ENCODE peak calls at places on chromosome 2, in six cellular contexts. R is right lobe of liver, X is A549, N is transverse colon, B is tibial nerve, S is NB4. D is an unnamed sample.

GRCh38 chr2:163692611-163693482 is 43.0 kb downstream of the FIGN start:
- DNase-seq in R (no peak), X (no peak), N (no peak), B (no peak), S (no peak), D (no peak)

GRCh38 chr2:8857709-8858108 is 20.3 kb upstream of the KIDINS220 start:
- DNase-seq in R (no peak), X (no peak), N (no peak), B (no peak), S (no peak), D (no peak)

GRCh38 chr2:150234787-150235512 is 252.5 kb downstream of the RND3 start:
- DNase-seq in R (no peak), X (no peak), N (peak), B (no peak), S (no peak), D (no peak)

GRCh38 chr2:10861765-10862164 is 49.2 kb upstream of the PDIA6 start:
- DNase-seq in R (no peak), X (no peak), N (no peak), B (no peak), S (no peak), D (no peak)

GRCh38 chr2:208350610-208351009 is 56.0 kb upstream of the PTH2R start:
- DNase-seq in R (no peak), X (no peak), N (no peak), B (no peak), S (no peak), D (no peak)

GRCh38 chr2:95057535-95058453 is 32.3 kb downstream of the MAL start:
- DNase-seq in R (no peak), X (no peak), N (no peak), B (no peak), S (no peak), D (peak)

GRCh38 chr2:14975401-14975800 is 342.9 kb downstream of the LRATD1 start:
- DNase-seq in R (no peak), X (no peak), N (no peak), B (no peak), S (no peak), D (no peak)

GRCh38 chr2:4047961-4048891 is 344.9 kb downstream of the DCDC2C start:
- DNase-seq in R (no peak), X (no peak), N (no peak), B (no peak), S (no peak), D (no peak)

GRCh38 chr2:127584516-127585033 is 49.1 kb downstream of the MYO7B start:
- DNase-seq in R (no peak), X (no peak), N (no peak), B (no peak), S (no peak), D (no peak)

GRCh38 chr2:149903626-149904025 is 316.1 kb upstream of the MMADHC start:
- DNase-seq in R (no peak), X (no peak), N (no peak), B (no peak), S (no peak), D (no peak)

GRCh38 chr2:203584784-203585183 is 49.7 kb upstream of the RAPH1 start:
- DNase-seq in R (no peak), X (no peak), N (no peak), B (no peak), S (no peak), D (no peak)

GRCh38 chr2:72944804-72945449 is 27.6 kb downstream of the EMX1 start:
- DNase-seq in R (no peak), X (no peak), N (no peak), B (no peak), S (no peak), D (no peak)

GRCh38 chr2:9793156-9793917 is 49.9 kb upstream of the TAF1B start:
- DNase-seq in R (no peak), X (no peak), N (no peak), B (no peak), S (no peak), D (no peak)

GRCh38 chr2:43196773-43197567 is 29.4 kb downstream of the ZFP36L2 start:
- DNase-seq in R (no peak), X (no peak), N (no peak), B (no peak), S (peak), D (no peak)

GRCh38 chr2:201860541-201861154 is 54.3 kb downstream of the CDK15 start:
- DNase-seq in R (no peak), X (peak), N (peak), B (no peak), S (peak), D (no peak)

GRCh38 chr2:74188018-74188601 is 9.4 kb upstream of the MOB1A start:
- DNase-seq in R (no peak), X (no peak), N (no peak), B (no peak), S (no peak), D (peak)

GRCh38 chr2:10028988-10029874 is 14.1 kb upstream of the KLF11 start:
- DNase-seq in R (peak), X (no peak), N (peak), B (no peak), S (peak), D (peak)

GRCh38 chr2:118836411-118836930 is 11.0 kb downstream of the EN1 start:
- DNase-seq in R (no peak), X (no peak), N (no peak), B (no peak), S (no peak), D (peak)

GRCh38 chr2:137173514-137173913 is 408.2 kb downstream of the THSD7B start:
- DNase-seq in R (no peak), X (no peak), N (no peak), B (no peak), S (peak), D (no peak)

GRCh38 chr2:170340693-170341068 is 162.7 kb downstream of the MYO3B start:
- DNase-seq in R (no peak), X (no peak), N (no peak), B (no peak), S (no peak), D (no peak)

GRCh38 chr2:11395971-11396689 is 51.7 kb upstream of the ROCK2 start:
- DNase-seq in R (no peak), X (no peak), N (no peak), B (no peak), S (no peak), D (no peak)

GRCh38 chr2:2057125-2057721 is 273.9 kb downstream of the MYT1L start:
- DNase-seq in R (peak), X (no peak), N (peak), B (peak), S (peak), D (peak)

GRCh38 chr2:190859347-190860297 is 21.0 kb upstream of the GLS start:
- DNase-seq in R (no peak), X (no peak), N (no peak), B (no peak), S (no peak), D (no peak)

GRCh38 chr2:1967242-1968210 is 223.2 kb upstream of the PXDN start:
- DNase-seq in R (no peak), X (no peak), N (no peak), B (no peak), S (no peak), D (no peak)

GRCh38 chr2:204860249-204860648 is 315.0 kb downstream of the PARD3B start:
- DNase-seq in R (no peak), X (no peak), N (no peak), B (no peak), S (no peak), D (peak)

GRCh38 chr2:155215037-155215707 is 516.7 kb downstream of the KCNJ3 start:
- DNase-seq in R (no peak), X (no peak), N (no peak), B (no peak), S (no peak), D (no peak)

GRCh38 chr2:155205201-155205600 is 506.7 kb downstream of the KCNJ3 start:
- DNase-seq in R (no peak), X (no peak), N (no peak), B (no peak), S (no peak), D (no peak)

GRCh38 chr2:155209696-155210449 is 511.4 kb downstream of the KCNJ3 start:
- DNase-seq in R (no peak), X (no peak), N (no peak), B (no peak), S (no peak), D (no peak)
- TF ChIP-seq CTCF in R (no peak), X (no peak), N (no peak), B (no peak), S (no peak), D (no peak)

GRCh38 chr2:160278889-160279196 is 78.8 kb upstream of the ITGB6 start:
- DNase-seq in R (no peak), X (no peak), N (no peak), B (no peak), S (no peak), D (no peak)
- TF ChIP-seq POLR2A in R (no peak), X (no peak), N (no peak), B (no peak), S (no peak), D (no peak)

DNA sequence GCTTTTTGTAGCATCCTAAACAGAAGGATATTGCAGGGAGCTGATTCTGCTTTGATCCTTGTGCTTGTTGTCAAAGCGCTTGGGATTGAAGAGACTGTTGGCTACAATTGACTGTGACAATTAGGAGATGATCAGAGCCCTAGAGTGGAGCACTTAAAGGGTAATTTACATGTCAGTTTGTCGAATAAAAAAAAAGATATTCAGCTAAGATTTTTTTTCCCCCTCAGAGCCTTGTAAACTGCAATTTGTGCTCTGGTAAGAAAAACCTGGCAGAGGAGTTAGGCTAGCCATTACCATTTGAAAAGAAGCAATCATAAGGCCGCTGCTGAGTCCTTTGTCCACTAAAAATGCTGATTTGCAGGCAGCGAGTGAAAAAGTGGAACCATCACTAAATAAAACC is 47.8 kb upstream of the ZEB2 start:
- DNase-seq in R (no peak), X (no peak), N (no peak), B (no peak), S (no peak), D (no peak)
- H3K4me3 ChIP-seq in R (no peak), X (no peak), N (no peak), B (no peak), S (no peak), D (no peak)

DNA sequence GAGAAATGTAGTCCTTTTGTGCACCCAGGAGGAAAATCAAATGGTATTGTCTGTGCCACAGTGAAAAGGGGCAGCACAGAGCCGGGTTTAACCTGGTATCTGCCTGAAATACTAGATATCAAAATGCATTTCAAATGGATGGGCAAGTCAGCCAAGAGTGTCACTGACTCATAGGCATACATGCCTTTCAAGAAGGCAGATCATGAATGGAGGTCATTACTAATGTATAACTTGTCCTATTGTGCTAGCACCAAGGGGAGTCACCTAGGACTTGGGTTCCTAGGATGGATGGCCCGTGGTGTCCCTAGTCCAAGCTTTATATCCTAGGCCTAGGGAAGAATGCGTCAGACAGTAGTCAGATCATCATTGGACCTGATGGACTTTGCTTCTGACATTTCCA is 49.9 kb downstream of the TCF7L1 start:
- DNase-seq in R (no peak), X (no peak), N (no peak), B (no peak), S (no peak), D (no peak)
- TF ChIP-seq CTCF in R (no peak), X (no peak), N (no peak), B (no peak), S (no peak), D (no peak)

GRCh38 chr2:152468832-152469692 is 134.1 kb downstream of the FMNL2 start:
- DNase-seq in R (no peak), X (no peak), N (peak), B (no peak), S (peak), D (peak)
- TF ChIP-seq POLR2A in R (no peak), X (no peak), N (no peak), B (no peak), S (no peak), D (no peak)

DNA sequence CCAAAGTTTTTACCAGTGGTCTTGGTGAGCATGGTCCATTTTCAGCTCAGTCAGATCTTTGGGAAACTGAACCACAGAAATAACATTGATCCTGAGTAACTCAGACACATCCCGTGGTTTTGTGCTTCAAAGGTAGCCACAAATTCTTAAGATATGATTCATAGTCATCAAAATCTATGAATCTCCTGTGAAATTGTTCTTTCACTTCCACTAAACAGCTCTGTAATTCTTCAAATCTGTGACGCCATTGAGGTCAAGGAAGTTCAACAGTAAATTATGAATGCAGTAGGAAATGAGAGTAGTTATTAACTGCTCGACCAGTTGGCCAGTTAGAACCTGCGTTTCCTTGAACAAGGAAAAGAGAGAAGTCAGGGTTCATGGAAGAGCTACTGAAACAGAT is 147.2 kb downstream of the IRS1 start:
- DNase-seq in R (no peak), X (no peak), N (no peak), B (no peak), S (peak), D (no peak)
- H3K4me3 ChIP-seq in R (no peak), X (no peak), N (no peak), B (no peak), S (no peak), D (no peak)

GRCh38 chr2:238905224-238905623 is 57.3 kb downstream of the TWIST2 start:
- DNase-seq in R (no peak), X (no peak), N (no peak), B (no peak), S (no peak), D (peak)

GRCh38 chr2:238906936-238907716 is 59.2 kb downstream of the TWIST2 start:
- DNase-seq in R (no peak), X (no peak), N (no peak), B (no peak), S (no peak), D (no peak)

GRCh38 chr2:238904716-238905115 is 56.8 kb downstream of the TWIST2 start:
- DNase-seq in R (no peak), X (no peak), N (no peak), B (no peak), S (no peak), D (no peak)

GRCh38 chr2:238906254-238906935 is 58.5 kb downstream of the TWIST2 start:
- DNase-seq in R (no peak), X (no peak), N (no peak), B (no peak), S (no peak), D (peak)

DNA sequence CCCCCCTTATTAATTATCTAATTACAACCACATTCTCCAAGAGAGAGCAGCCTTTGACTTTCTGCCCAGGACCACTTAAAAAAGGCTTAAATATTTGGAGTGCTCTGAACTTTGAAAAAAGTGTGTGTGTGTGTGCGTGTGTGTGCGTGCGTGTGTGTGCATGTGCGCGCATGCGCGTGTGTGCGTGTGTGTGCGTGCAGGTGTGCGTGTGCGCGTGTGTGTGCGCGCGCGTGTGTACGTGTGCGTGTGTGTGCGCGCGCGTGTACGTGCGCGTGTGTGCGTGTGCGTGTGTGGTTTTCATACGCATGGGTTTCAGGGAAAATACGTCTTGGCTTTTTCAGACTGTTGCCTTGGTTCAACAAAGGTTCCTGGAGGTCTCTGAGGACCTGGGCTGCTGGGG is 57.8 kb downstream of the TWIST2 start:
- DNase-seq in R (no peak), X (no peak), N (no peak), B (no peak), S (no peak), D (no peak)
- TF ChIP-seq CTCF in R (no peak), X (no peak), N (no peak), B (no peak), S (no peak), D (no peak)

GRCh38 chr2:102063948-102064678 is 72.4 kb downstream of the IL1R2 start:
- DNase-seq in R (peak), X (peak), N (peak), B (peak), S (peak), D (peak)
- TF ChIP-seq POLR2A in R (no peak), X (no peak), N (no peak), B (no peak), S (no peak), D (no peak)